ENCODE peak calls at places on chromosomes 3 and 15, in eight cellular contexts. K is GM23338, I is thoracic aorta, Z is substantia nigra, X is H9, Y is A549, U is hepatocyte, J is aorta. H is an unnamed sample.

GRCh38 chr3:28326458-28326926 is 22.0 kb upstream of the ZCWPW2 start:
- DNase-seq in K (no peak), I (no peak), Z (no peak), X (no peak), Y (no peak), U (no peak), J (no peak), H (no peak)

GRCh38 chr3:126956361-126956760 is 26.6 kb upstream of the PLXNA1 start:
- DNase-seq in K (no peak), I (no peak), Z (no peak), X (no peak), Y (no peak), U (no peak), J (peak; percentile 33), H (no peak)

GRCh38 chr15:78065284-78065872 is 12.1 kb downstream of the TBC1D2B start:
- DNase-seq in K (no peak), I (no peak), Z (peak; percentile 45), X (no peak), Y (no peak), U (peak; percentile 83), J (peak; percentile 82), H (peak; percentile 72)

GRCh38 chr3:10601131-10601856 is 95.9 kb upstream of the ATP2B2 start:
- DNase-seq in K (no peak), I (no peak), Z (peak; percentile 63), X (no peak), Y (no peak), U (no peak), J (no peak), H (no peak)

GRCh38 chr3:149367021-149367840 is 10.2 kb downstream of the TM4SF1 start:
- DNase-seq in K (peak; percentile 24), I (no peak), Z (no peak), X (no peak), Y (peak; percentile 95), U (peak; percentile 80), J (no peak), H (no peak)

GRCh38 chr15:85762039-85762755 is 32.5 kb downstream of the KLHL25 start:
- DNase-seq in K (no peak), I (no peak), Z (no peak), X (no peak), Y (no peak), U (no peak), J (no peak), H (no peak)

GRCh38 chr15:23877502-23878412 is 190.7 kb upstream of the NDN start:
- DNase-seq in K (peak; percentile 95), I (no peak), Z (no peak), X (peak; percentile 83), Y (peak; percentile 79), U (peak; percentile 84), J (peak; percentile 53), H (peak; percentile 51)

GRCh38 chr3:66413151-66413751 is 87.6 kb downstream of the LRIG1 start:
- DNase-seq in K (no peak), I (no peak), Z (no peak), X (no peak), Y (no peak), U (no peak), J (no peak), H (no peak)

GRCh38 chr3:44930911-44931310 is 45.1 kb downstream of the ZDHHC3 start:
- DNase-seq in K (no peak), I (no peak), Z (no peak), X (no peak), Y (no peak), U (no peak), J (no peak), H (no peak)

GRCh38 chr3:140176526-140176925 is 241.5 kb downstream of the CLSTN2 start:
- DNase-seq in K (no peak), I (no peak), Z (no peak), X (no peak), Y (no peak), U (no peak), J (no peak), H (no peak)

GRCh38 chr3:118480101-118480860 is 554.4 kb downstream of the IGSF11 start:
- DNase-seq in K (peak; percentile 60), I (no peak), Z (no peak), X (no peak), Y (no peak), U (no peak), J (no peak), H (no peak)

GRCh38 chr3:190038050-190038631 is 82.6 kb downstream of the P3H2 start:
- DNase-seq in K (no peak), I (no peak), Z (no peak), X (no peak), Y (peak; percentile 78), U (peak; percentile 68), J (no peak), H (peak; percentile 87)

GRCh38 chr3:141114816-141115458 is 63.8 kb downstream of the SPSB4 start:
- DNase-seq in K (peak; percentile 80), I (no peak), Z (no peak), X (peak; percentile 61), Y (peak; percentile 14), U (no peak), J (no peak), H (no peak)

GRCh38 chr3:187951452-187952190 is 202.3 kb upstream of the LPP start:
- DNase-seq in K (no peak), I (no peak), Z (no peak), X (no peak), Y (no peak), U (no peak), J (no peak), H (no peak)

GRCh38 chr3:113035387-113035982 is 44.7 kb downstream of the GTPBP8 start:
- DNase-seq in K (peak; percentile 92), I (no peak), Z (no peak), X (peak; percentile 53), Y (peak; percentile 73), U (peak; percentile 80), J (no peak), H (no peak)

GRCh38 chr3:85483986-85484385 is 525.2 kb downstream of the CADM2 start:
- DNase-seq in K (no peak), I (no peak), Z (no peak), X (no peak), Y (no peak), U (no peak), J (no peak), H (no peak)

GRCh38 chr3:112002458-112002971 is 3.8 kb downstream of the TAGLN3 start:
- DNase-seq in K (no peak), I (no peak), Z (no peak), X (no peak), Y (no peak), U (no peak), J (no peak), H (no peak)

GRCh38 chr3:111809196-111809595 is 49.9 kb upstream of the PHLDB2 start:
- DNase-seq in K (no peak), I (no peak), Z (no peak), X (no peak), Y (peak; percentile 25), U (no peak), J (no peak), H (no peak)

GRCh38 chr15:43769584-43770228 is 7.1 kb downstream of the ELL3 start:
- DNase-seq in K (peak; percentile 90), I (no peak), Z (no peak), X (peak; percentile 56), Y (peak; percentile 39), U (peak; percentile 69), J (peak; percentile 58), H (peak; percentile 55)

GRCh38 chr3:14988988-14989394 is 41.6 kb downstream of the NR2C2 start:
- DNase-seq in K (peak; percentile 79), I (no peak), Z (no peak), X (peak; percentile 70), Y (peak; percentile 22), U (no peak), J (no peak), H (no peak)
- H3K27ac ChIP-seq in K (no peak overlapping the region), I (no peak overlapping the region), Z (no peak overlapping the region), X (no peak overlapping the region), Y (no peak overlapping the region), U (no peak overlapping the region), J (no peak overlapping the region), H (no peak overlapping the region)

DNA sequence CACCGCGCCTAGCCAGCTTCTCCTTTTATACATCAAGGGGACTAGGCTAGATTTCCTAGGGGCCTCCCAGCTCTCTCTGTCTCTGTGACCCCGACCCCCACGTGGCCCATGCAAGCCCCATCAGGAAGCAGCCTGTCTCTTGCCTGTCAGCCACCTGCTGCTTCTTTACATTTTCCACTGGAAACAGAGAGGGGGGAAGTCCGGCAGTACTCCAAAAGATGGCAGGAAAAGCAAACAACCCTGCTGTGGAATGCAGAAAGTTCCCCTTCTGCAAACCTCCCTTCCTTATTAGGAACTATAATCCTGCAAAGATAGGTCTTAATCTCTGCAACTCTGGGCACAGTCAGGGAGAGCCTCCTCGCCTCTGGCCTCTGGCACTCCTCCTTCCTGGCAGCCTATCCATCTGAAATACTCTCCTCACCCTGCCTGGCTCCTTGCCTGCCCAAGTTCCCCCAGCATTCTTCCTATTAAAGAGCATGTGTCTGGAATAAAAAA is 47.4 kb upstream of the HACD2 start:
- DNase-seq in K (peak; percentile 52), I (no peak), Z (no peak), X (no peak), Y (peak; percentile 30), U (peak; percentile 48), J (peak; percentile 74), H (no peak)
- H3K27ac ChIP-seq in K (peak overlapping the region; percentile 91), I (peak overlapping the region; percentile 46), Z (no peak overlapping the region), X (no peak overlapping the region), Y (peak overlapping the region; percentile 64), U (peak overlapping the region; percentile 37), J (peak overlapping the region; percentile 32), H (no peak overlapping the region)

DNA sequence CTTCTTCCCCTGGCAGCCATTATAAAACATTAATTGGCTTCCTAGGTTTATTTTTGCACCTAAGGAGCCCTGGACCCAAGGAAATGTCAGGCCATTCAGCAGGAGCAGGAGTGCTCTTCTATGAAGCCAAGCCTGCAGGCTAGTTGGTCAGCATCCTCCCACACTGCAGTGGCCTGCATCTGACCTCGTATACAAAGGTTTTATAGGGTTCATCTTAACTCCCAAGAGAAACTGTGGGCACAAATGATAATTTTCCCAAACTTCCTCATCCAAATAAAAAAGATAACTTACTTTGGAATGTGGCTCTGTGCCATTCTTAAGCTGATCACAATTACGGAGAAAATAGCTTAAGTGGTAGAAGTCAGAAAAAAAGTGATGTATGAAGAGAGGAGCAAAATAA is 19.4 kb downstream of the PLSCR1 start:
- DNase-seq in K (no peak), I (no peak), Z (no peak), X (no peak), Y (peak; percentile 57), U (no peak), J (no peak), H (no peak)
- H3K27ac ChIP-seq in K (no peak overlapping the region), I (no peak overlapping the region), Z (no peak overlapping the region), X (no peak overlapping the region), Y (no peak overlapping the region), U (no peak overlapping the region), J (no peak overlapping the region), H (no peak overlapping the region)

GRCh38 chr3:94378322-94378721 is 315.5 kb downstream of the NSUN3 start:
- DNase-seq in K (no peak), I (no peak), Z (no peak), X (no peak), Y (no peak), U (no peak), J (no peak), H (no peak)

GRCh38 chr3:94374439-94375161 is 311.7 kb downstream of the NSUN3 start:
- DNase-seq in K (peak; percentile 8), I (no peak), Z (no peak), X (peak; percentile 26), Y (no peak), U (no peak), J (no peak), H (no peak)
- H3K27ac ChIP-seq in K (no peak overlapping the region), I (no peak overlapping the region), Z (no peak overlapping the region), X (no peak overlapping the region), Y (no peak overlapping the region), U (no peak overlapping the region), J (no peak overlapping the region), H (no peak overlapping the region)

GRCh38 chr3:70980646-70981031 is 602.9 kb downstream of the FOXP1 start:
- DNase-seq in K (no peak), I (no peak), Z (no peak), X (no peak), Y (no peak), U (no peak), J (no peak), H (no peak)
- H3K27ac ChIP-seq in K (no peak overlapping the region), I (peak overlapping the region; percentile 87), Z (no peak overlapping the region), X (no peak overlapping the region), Y (no peak overlapping the region), U (no peak overlapping the region), J (no peak overlapping the region), H (no peak overlapping the region)

H was measured in lower lobe of right lung.